ENCODE peak calls at places on chromosomes 16 and 17, in eight cellular contexts. One of them, this sample, is unnamed.

GRCh38 chr17:48728232-48729231 is at the start of gene HOXB13:
- DNase-seq in NB4: no peak
- DNase-seq in prostate gland: peak; percentile 95
- DNase-seq in skeletal muscle cell: no peak
- DNase-seq in esophagus squamous epithelium: no peak
- DNase-seq in astrocyte of the spinal cord: no peak
- DNase-seq in CD8-positive, alpha-beta memory T cell: no peak
- DNase-seq in foreskin fibroblast: peak; percentile 58
- DNase-seq in this sample: no peak

GRCh38 chr16:19138601-19139000 is 24.8 kb downstream of the ITPRIPL2 start:
- DNase-seq in NB4: no peak
- DNase-seq in prostate gland: peak; percentile 96
- DNase-seq in skeletal muscle cell: peak; percentile 64
- DNase-seq in esophagus squamous epithelium: no peak
- DNase-seq in astrocyte of the spinal cord: peak; percentile 76
- DNase-seq in CD8-positive, alpha-beta memory T cell: no peak
- DNase-seq in foreskin fibroblast: peak; percentile 89
- DNase-seq in this sample: peak; percentile 60

GRCh38 chr17:145671-146541 is 8.5 kb downstream of the SCGB1C2 start:
- DNase-seq in NB4: no peak
- DNase-seq in prostate gland: peak; percentile 3
- DNase-seq in skeletal muscle cell: no peak
- DNase-seq in esophagus squamous epithelium: no peak
- DNase-seq in astrocyte of the spinal cord: no peak
- DNase-seq in CD8-positive, alpha-beta memory T cell: no peak
- DNase-seq in foreskin fibroblast: no peak
- DNase-seq in this sample: no peak

GRCh38 chr17:63275968-63276349 is 170.1 kb downstream of the CYB561 start:
- DNase-seq in NB4: peak; percentile 26
- DNase-seq in prostate gland: no peak
- DNase-seq in skeletal muscle cell: no peak
- DNase-seq in esophagus squamous epithelium: no peak
- DNase-seq in astrocyte of the spinal cord: no peak
- DNase-seq in CD8-positive, alpha-beta memory T cell: no peak
- DNase-seq in foreskin fibroblast: no peak
- DNase-seq in this sample: no peak

GRCh38 chr17:633641-634091 is 81.0 kb downstream of the VPS53 start:
- DNase-seq in NB4: no peak
- DNase-seq in prostate gland: no peak
- DNase-seq in skeletal muscle cell: no peak
- DNase-seq in esophagus squamous epithelium: no peak
- DNase-seq in astrocyte of the spinal cord: peak; percentile 87
- DNase-seq in CD8-positive, alpha-beta memory T cell: no peak
- DNase-seq in foreskin fibroblast: no peak
- DNase-seq in this sample: no peak

GRCh38 chr16:8798174-8798527 is 512 bp downstream of the PMM2 start:
- DNase-seq in NB4: no peak
- DNase-seq in prostate gland: no peak
- DNase-seq in skeletal muscle cell: no peak
- DNase-seq in esophagus squamous epithelium: no peak
- DNase-seq in astrocyte of the spinal cord: peak; percentile 3
- DNase-seq in CD8-positive, alpha-beta memory T cell: no peak
- DNase-seq in foreskin fibroblast: peak; percentile 39
- DNase-seq in this sample: no peak

GRCh38 chr17:2853111-2853721 is 57.0 kb downstream of the RAP1GAP2 start:
- DNase-seq in NB4: peak; percentile 37
- DNase-seq in prostate gland: peak; percentile 38
- DNase-seq in skeletal muscle cell: no peak
- DNase-seq in esophagus squamous epithelium: no peak
- DNase-seq in astrocyte of the spinal cord: no peak
- DNase-seq in CD8-positive, alpha-beta memory T cell: peak; percentile 53
- DNase-seq in foreskin fibroblast: peak; percentile 36
- DNase-seq in this sample: no peak

GRCh38 chr17:43349142-43349541 is 49.7 kb upstream of the ARL4D start:
- DNase-seq in NB4: no peak
- DNase-seq in prostate gland: no peak
- DNase-seq in skeletal muscle cell: no peak
- DNase-seq in esophagus squamous epithelium: no peak
- DNase-seq in astrocyte of the spinal cord: no peak
- DNase-seq in CD8-positive, alpha-beta memory T cell: no peak
- DNase-seq in foreskin fibroblast: no peak
- DNase-seq in this sample: no peak

GRCh38 chr16:89924925-89925307 is 1.8 kb downstream of the TUBB3 start:
- DNase-seq in NB4: peak; percentile 34
- DNase-seq in prostate gland: no peak
- DNase-seq in skeletal muscle cell: no peak
- DNase-seq in esophagus squamous epithelium: no peak
- DNase-seq in astrocyte of the spinal cord: no peak
- DNase-seq in CD8-positive, alpha-beta memory T cell: no peak
- DNase-seq in foreskin fibroblast: no peak
- DNase-seq in this sample: no peak

GRCh38 chr16:89922884-89923639 is at the start of gene TUBB3:
- DNase-seq in NB4: peak; percentile 88
- DNase-seq in prostate gland: peak; percentile 56
- DNase-seq in skeletal muscle cell: peak; percentile 48
- DNase-seq in esophagus squamous epithelium: no peak
- DNase-seq in astrocyte of the spinal cord: peak; percentile 84
- DNase-seq in CD8-positive, alpha-beta memory T cell: no peak
- DNase-seq in foreskin fibroblast: peak; percentile 85
- DNase-seq in this sample: no peak

GRCh38 chr16:89922477-89922883 is 662 bp upstream of the TUBB3 start:
- DNase-seq in NB4: peak; percentile 96
- DNase-seq in prostate gland: no peak
- DNase-seq in skeletal muscle cell: peak; percentile 76
- DNase-seq in esophagus squamous epithelium: peak; percentile 50
- DNase-seq in astrocyte of the spinal cord: peak; percentile 97
- DNase-seq in CD8-positive, alpha-beta memory T cell: no peak
- DNase-seq in foreskin fibroblast: peak; percentile 95
- DNase-seq in this sample: peak; percentile 83

GRCh38 chr16:89924298-89924924 is 1.3 kb downstream of the TUBB3 start:
- DNase-seq in NB4: peak; percentile 76
- DNase-seq in prostate gland: no peak
- DNase-seq in skeletal muscle cell: no peak
- DNase-seq in esophagus squamous epithelium: no peak
- DNase-seq in astrocyte of the spinal cord: peak; percentile 42
- DNase-seq in CD8-positive, alpha-beta memory T cell: peak; percentile 63
- DNase-seq in foreskin fibroblast: peak; percentile 32
- DNase-seq in this sample: no peak

DNA sequence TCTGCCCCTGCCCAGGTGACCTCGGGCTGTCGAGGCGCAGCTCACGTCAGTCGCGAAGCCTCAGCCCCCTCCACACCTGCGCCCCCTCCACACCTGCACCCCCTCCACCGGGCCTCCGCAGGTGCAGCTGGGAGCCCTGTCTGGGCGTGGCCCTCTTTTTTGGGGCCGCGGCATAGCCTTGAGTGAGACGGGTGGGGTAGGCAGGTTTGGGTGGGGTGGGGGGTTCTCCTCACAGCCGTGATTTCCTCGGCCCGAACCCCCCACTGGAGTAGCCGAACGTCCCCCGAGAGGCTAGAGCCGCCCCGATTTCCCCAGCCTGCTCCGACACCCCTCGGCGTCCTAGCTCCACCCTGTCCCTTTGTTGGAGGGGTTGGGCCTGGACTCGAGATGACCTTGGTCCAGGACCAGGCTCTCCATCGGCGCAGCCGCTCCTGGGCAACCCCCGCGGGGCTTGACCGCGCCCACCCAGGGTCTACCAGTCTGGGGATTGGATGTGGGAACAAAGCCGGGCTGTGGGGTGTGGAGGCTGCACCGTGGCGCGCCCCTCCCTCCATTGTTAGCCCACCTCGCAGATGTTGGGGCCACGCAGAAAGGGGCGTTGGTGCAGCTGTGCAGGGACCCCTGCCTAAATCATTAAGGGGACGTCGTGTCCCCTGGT is 627 bp downstream of the TUBB3 start:
- DNase-seq in NB4: peak; percentile 35
- DNase-seq in prostate gland: no peak
- DNase-seq in skeletal muscle cell: no peak
- DNase-seq in esophagus squamous epithelium: no peak
- DNase-seq in astrocyte of the spinal cord: no peak
- DNase-seq in CD8-positive, alpha-beta memory T cell: no peak
- DNase-seq in foreskin fibroblast: no peak
- DNase-seq in this sample: no peak
- H3K4me3 ChIP-seq in NB4: no peak overlapping the region
- H3K4me3 ChIP-seq in prostate gland: peak overlapping the region; percentile 40
- H3K4me3 ChIP-seq in skeletal muscle cell: peak overlapping the region; percentile 91
- H3K4me3 ChIP-seq in esophagus squamous epithelium: peak overlapping the region; percentile 50
- H3K4me3 ChIP-seq in astrocyte of the spinal cord: peak overlapping the region; percentile 94
- H3K4me3 ChIP-seq in CD8-positive, alpha-beta memory T cell: no peak overlapping the region
- H3K4me3 ChIP-seq in foreskin fibroblast: peak overlapping the region; percentile 58
- H3K4me3 ChIP-seq in this sample: peak overlapping the region; percentile 77

DNA sequence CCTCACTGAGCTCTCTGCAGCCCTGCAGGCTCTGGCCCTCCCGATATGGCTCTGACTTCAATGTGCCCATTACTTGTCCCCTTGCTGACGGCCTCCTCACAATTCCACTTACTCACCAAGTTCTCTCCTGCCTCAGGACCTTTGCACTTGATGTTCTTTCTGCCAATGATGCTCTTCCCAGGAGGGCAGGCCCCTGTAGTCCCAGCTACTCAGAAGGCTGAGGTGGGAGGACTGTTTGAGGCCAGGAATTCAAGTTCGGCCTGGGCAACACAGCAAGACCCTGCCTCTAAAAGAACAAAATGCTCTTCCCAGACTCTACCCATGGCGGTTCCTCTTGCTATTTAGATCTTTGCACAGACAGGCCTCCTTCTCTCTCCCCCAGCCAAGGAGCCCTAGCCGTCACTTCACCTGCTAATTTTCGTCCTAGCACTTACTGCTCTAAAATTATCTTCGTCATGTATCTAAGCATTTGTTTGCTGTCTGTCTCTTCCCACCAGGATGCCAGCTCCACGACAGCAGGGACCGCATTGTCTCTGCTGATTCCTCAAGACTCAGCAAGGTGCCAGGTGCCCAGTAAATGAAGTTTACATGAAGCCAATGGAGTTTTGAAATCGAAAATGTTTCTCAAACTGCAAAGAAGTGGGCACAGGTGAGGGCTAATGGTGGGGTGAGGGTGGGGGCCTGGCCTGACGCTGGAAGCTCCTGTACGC is 626 bp upstream of the RAI1 start:
- DNase-seq in NB4: no peak
- DNase-seq in prostate gland: no peak
- DNase-seq in skeletal muscle cell: no peak
- DNase-seq in esophagus squamous epithelium: no peak
- DNase-seq in astrocyte of the spinal cord: no peak
- DNase-seq in CD8-positive, alpha-beta memory T cell: no peak
- DNase-seq in foreskin fibroblast: no peak
- DNase-seq in this sample: no peak
- H3K4me3 ChIP-seq in NB4: no peak overlapping the region
- H3K4me3 ChIP-seq in prostate gland: peak overlapping the region; percentile 77
- H3K4me3 ChIP-seq in skeletal muscle cell: peak overlapping the region; percentile 20
- H3K4me3 ChIP-seq in esophagus squamous epithelium: no peak overlapping the region
- H3K4me3 ChIP-seq in astrocyte of the spinal cord: no peak overlapping the region
- H3K4me3 ChIP-seq in CD8-positive, alpha-beta memory T cell: no peak overlapping the region
- H3K4me3 ChIP-seq in foreskin fibroblast: peak overlapping the region; percentile 14
- H3K4me3 ChIP-seq in this sample: peak overlapping the region; percentile 78

GRCh38 chr17:55283256-55283965 is 18.7 kb downstream of the HLF start:
- DNase-seq in NB4: no peak
- DNase-seq in prostate gland: no peak
- DNase-seq in skeletal muscle cell: no peak
- DNase-seq in esophagus squamous epithelium: no peak
- DNase-seq in astrocyte of the spinal cord: no peak
- DNase-seq in CD8-positive, alpha-beta memory T cell: no peak
- DNase-seq in foreskin fibroblast: no peak
- DNase-seq in this sample: no peak

GRCh38 chr17:55284944-55285339 is 20.2 kb downstream of the HLF start:
- DNase-seq in NB4: no peak
- DNase-seq in prostate gland: no peak
- DNase-seq in skeletal muscle cell: no peak
- DNase-seq in esophagus squamous epithelium: no peak
- DNase-seq in astrocyte of the spinal cord: no peak
- DNase-seq in CD8-positive, alpha-beta memory T cell: no peak
- DNase-seq in foreskin fibroblast: no peak
- DNase-seq in this sample: no peak

GRCh38 chr17:55286681-55287589 is 22.2 kb downstream of the HLF start:
- DNase-seq in NB4: peak; percentile 30
- DNase-seq in prostate gland: no peak
- DNase-seq in skeletal muscle cell: peak; percentile 51
- DNase-seq in esophagus squamous epithelium: no peak
- DNase-seq in astrocyte of the spinal cord: peak; percentile 54
- DNase-seq in CD8-positive, alpha-beta memory T cell: no peak
- DNase-seq in foreskin fibroblast: peak; percentile 77
- DNase-seq in this sample: no peak

GRCh38 chr17:55284001-55284884 is 19.5 kb downstream of the HLF start:
- DNase-seq in NB4: no peak
- DNase-seq in prostate gland: no peak
- DNase-seq in skeletal muscle cell: no peak
- DNase-seq in esophagus squamous epithelium: no peak
- DNase-seq in astrocyte of the spinal cord: no peak
- DNase-seq in CD8-positive, alpha-beta memory T cell: no peak
- DNase-seq in foreskin fibroblast: no peak
- DNase-seq in this sample: no peak

DNA sequence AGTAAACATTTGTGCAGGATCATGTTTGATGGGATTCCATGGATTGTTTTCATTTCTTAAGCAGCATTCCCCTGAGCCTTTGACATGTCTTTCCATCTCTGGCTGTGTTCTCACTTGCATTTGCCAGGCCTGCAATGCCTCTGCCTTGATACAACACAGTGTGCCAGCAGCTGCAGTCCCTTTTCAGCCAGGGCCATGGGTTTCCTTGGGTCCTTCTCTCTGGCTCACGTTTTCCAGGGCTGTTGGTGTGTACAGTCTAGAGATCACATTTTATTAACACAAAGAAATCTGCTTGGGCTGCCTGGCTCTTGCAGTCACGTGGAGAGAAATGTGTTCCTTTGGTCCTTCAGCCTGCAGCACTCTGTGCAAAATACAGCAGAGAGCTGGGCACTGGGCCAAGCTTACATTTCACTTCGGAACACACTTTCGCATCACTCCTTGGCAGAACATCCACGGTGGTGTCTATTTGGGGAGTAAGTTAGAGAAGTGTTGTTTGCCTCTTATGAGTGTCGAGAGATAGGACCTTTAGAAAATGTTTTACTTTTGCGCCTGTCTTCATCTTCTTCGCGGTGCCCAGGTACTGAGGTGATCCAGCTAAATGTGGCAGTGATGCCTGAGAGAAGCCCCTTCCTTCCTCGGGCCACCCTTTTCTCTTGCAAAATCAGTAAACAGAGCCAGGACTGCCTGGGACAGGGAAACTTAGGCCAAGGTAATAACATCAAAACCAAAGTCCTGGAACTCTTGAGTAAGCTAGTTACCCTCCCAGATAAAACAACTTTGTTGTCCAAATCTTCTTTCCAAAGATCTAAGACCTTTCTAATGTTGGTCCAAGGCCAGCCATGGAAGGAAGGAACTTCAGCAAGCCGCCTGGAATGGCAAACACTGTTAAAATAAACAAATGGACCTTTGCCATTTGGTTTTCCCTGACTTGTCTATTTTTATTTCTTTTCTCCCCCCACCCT is 20.9 kb downstream of the HLF start:
- DNase-seq in NB4: no peak
- DNase-seq in prostate gland: peak; percentile 94
- DNase-seq in skeletal muscle cell: peak; percentile 78
- DNase-seq in esophagus squamous epithelium: no peak
- DNase-seq in astrocyte of the spinal cord: peak; percentile 81
- DNase-seq in CD8-positive, alpha-beta memory T cell: no peak
- DNase-seq in foreskin fibroblast: peak; percentile 81
- DNase-seq in this sample: peak; percentile 19
- H3K4me3 ChIP-seq in NB4: no peak overlapping the region
- H3K4me3 ChIP-seq in prostate gland: no peak overlapping the region
- H3K4me3 ChIP-seq in skeletal muscle cell: no peak overlapping the region
- H3K4me3 ChIP-seq in esophagus squamous epithelium: no peak overlapping the region
- H3K4me3 ChIP-seq in astrocyte of the spinal cord: no peak overlapping the region
- H3K4me3 ChIP-seq in CD8-positive, alpha-beta memory T cell: no peak overlapping the region
- H3K4me3 ChIP-seq in foreskin fibroblast: no peak overlapping the region
- H3K4me3 ChIP-seq in this sample: no peak overlapping the region

DNA sequence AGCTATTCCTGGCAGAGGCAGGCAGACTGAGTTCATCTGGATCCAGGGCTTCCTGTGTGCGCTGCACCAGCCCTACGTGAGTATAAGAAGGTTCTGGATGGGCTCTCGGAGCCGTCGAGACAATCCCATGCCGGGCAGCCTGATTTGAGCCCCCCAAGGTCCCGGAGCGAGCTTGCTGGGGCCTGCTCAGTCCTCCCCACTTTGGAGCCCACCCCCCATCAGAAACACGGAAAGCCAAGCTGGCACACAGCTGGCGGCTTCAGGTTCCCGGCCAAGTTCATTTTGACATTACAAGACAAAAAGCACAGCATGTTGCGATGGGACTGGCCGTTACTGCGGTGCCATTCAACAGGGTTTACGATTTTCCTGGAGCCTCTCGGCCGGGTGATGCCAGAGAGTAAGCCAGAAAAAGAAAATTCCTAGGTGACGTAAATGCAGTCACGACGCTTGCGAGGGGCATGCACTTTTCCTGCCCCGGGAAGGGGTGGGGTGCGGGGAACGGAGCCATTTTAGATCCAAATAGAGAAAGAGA is 167.2 kb upstream of the FOXF1 start:
- DNase-seq in NB4: no peak
- DNase-seq in prostate gland: peak; percentile 72
- DNase-seq in skeletal muscle cell: peak; percentile 34
- DNase-seq in esophagus squamous epithelium: no peak
- DNase-seq in astrocyte of the spinal cord: peak; percentile 66
- DNase-seq in CD8-positive, alpha-beta memory T cell: no peak
- DNase-seq in foreskin fibroblast: peak; percentile 66
- DNase-seq in this sample: no peak
- H3K4me3 ChIP-seq in NB4: no peak overlapping the region
- H3K4me3 ChIP-seq in prostate gland: no peak overlapping the region
- H3K4me3 ChIP-seq in skeletal muscle cell: peak overlapping the region; percentile 9
- H3K4me3 ChIP-seq in esophagus squamous epithelium: no peak overlapping the region
- H3K4me3 ChIP-seq in astrocyte of the spinal cord: no peak overlapping the region
- H3K4me3 ChIP-seq in CD8-positive, alpha-beta memory T cell: no peak overlapping the region
- H3K4me3 ChIP-seq in foreskin fibroblast: peak overlapping the region; percentile 4
- H3K4me3 ChIP-seq in this sample: no peak overlapping the region